ENCODE peak calls at places on chromosomes 2 and 18, in five cellular contexts. O, G, S, U and D are unnamed samples.

GRCh38 chr2:146666336-146666735 is 1178.5 kb upstream of the ACVR2A start:
- DNase-seq in S (no peak), G (peak; percentile 32), U (no peak), O (peak; percentile 23), D (no peak)

GRCh38 chr2:128949360-128949759 is 630.7 kb upstream of the HS6ST1 start:
- DNase-seq in U (no peak), G (no peak), S (no peak), O (no peak), D (no peak)

GRCh38 chr2:11505652-11506610 is 27.9 kb upstream of the GREB1 start:
- DNase-seq in G (no peak), S (no peak), U (no peak), O (no peak), D (no peak)

GRCh38 chr18:11268691-11269686 is 119.6 kb upstream of the PIEZO2 start:
- DNase-seq in S (no peak), G (no peak), O (peak; percentile 60), U (no peak), D (no peak)

GRCh38 chr2:105294046-105294445 is 35.5 kb downstream of the TGFBRAP1 start:
- DNase-seq in S (no peak), U (no peak), O (no peak), G (no peak), D (no peak)

GRCh38 chr2:12126325-12126724 is 379.9 kb downstream of the LPIN1 start:
- DNase-seq in U (no peak), S (no peak), O (no peak), G (no peak), D (no peak)

GRCh38 chr18:76380791-76381405 is 114.1 kb downstream of the ZNF516 start:
- DNase-seq in U (peak; percentile 52), O (no peak), G (no peak), S (no peak), D (no peak)

GRCh38 chr2:68901199-68901515 is 30.0 kb upstream of the BMP10 start:
- DNase-seq in U (no peak), O (no peak), S (peak; percentile 30), G (peak; percentile 2), D (no peak)

GRCh38 chr18:44586782-44587524 is 93.7 kb upstream of the SETBP1 start:
- DNase-seq in S (no peak), O (no peak), U (no peak), G (no peak), D (peak; percentile 42)

GRCh38 chr18:62331581-62332436 is 6.7 kb downstream of the TNFRSF11A start:
- DNase-seq in S (no peak), G (peak; percentile 32), U (peak; percentile 66), O (peak; percentile 49), D (no peak)

GRCh38 chr2:237571551-237571950 is 5.2 kb downstream of the PRLH start:
- DNase-seq in O (no peak), S (no peak), G (no peak), U (no peak), D (no peak)

GRCh38 chr2:216108310-216108966 is 710 bp upstream of the XRCC5 start:
- DNase-seq in U (no peak), O (peak; percentile 14), S (no peak), G (peak; percentile 46), D (no peak)

GRCh38 chr2:215847718-215848117 is 165.6 kb downstream of the MREG start:
- DNase-seq in S (no peak), G (no peak), U (no peak), O (no peak), D (no peak)

GRCh38 chr2:11581129-11581796 is 47.4 kb downstream of the GREB1 start:
- DNase-seq in S (no peak), G (no peak), O (no peak), U (no peak), D (no peak)

GRCh38 chr2:11004206-11004605 is 92.5 kb downstream of the KCNF1 start:
- DNase-seq in O (peak; percentile 55), S (no peak), U (no peak), G (peak; percentile 23), D (no peak)

GRCh38 chr2:207184768-207185167 is 19.0 kb upstream of the KLF7 start:
- DNase-seq in O (peak; percentile 36), U (no peak), S (no peak), G (no peak), D (no peak)

GRCh38 chr2:1011018-1011405 is 60.4 kb downstream of the SNTG2 start:
- DNase-seq in G (no peak), U (no peak), S (no peak), O (no peak), D (no peak)